ENCODE peak calls at places on chromosomes 6 and 20, in seven cellular contexts. L is ovary, J is psoas muscle, X is A673, W is colonic mucosa, A is astrocyte, M is pancreas. S is an unnamed sample.

GRCh38 chr6:149431905-149432775 is 32.1 kb downstream of the SUMO4 start:
- DNase-seq in L (peak; percentile 82), J (peak; percentile 93), X (peak; percentile 83), W (peak; percentile 94), A (peak; percentile 46), M (peak; percentile 91), S (peak; percentile 69)

GRCh38 chr6:54173084-54173483 is 61.8 kb downstream of the MLIP start:
- DNase-seq in L (no peak), J (no peak), X (no peak), W (no peak), A (no peak), M (no peak), S (no peak)

GRCh38 chr20:184288-184687 is 5.2 kb downstream of the DEFB128 start:
- DNase-seq in L (no peak), J (no peak), X (no peak), W (no peak), A (no peak), M (no peak), S (no peak)

GRCh38 chr6:130674604-130675003 is 152.6 kb upstream of the SMLR1 start:
- DNase-seq in L (no peak), J (no peak), X (no peak), W (no peak), A (no peak), M (no peak), S (no peak)

GRCh38 chr20:49318430-49319203 is 40.8 kb upstream of the ZNFX1 start:
- DNase-seq in L (no peak), J (no peak), X (no peak), W (no peak), A (no peak), M (no peak), S (no peak)

GRCh38 chr6:107075951-107076381 is 39.3 kb downstream of the BEND3 start:
- DNase-seq in L (no peak), J (no peak), X (peak; percentile 33), W (no peak), A (peak; percentile 43), M (no peak), S (no peak)

GRCh38 chr20:59153832-59154231 is 9.8 kb upstream of the ZNF831 start:
- DNase-seq in L (no peak), J (no peak), X (no peak), W (no peak), A (no peak), M (no peak), S (no peak)

GRCh38 chr6:134903448-134903847 is 46.5 kb downstream of the ALDH8A1 start:
- DNase-seq in L (no peak), J (no peak), X (peak; percentile 20), W (no peak), A (no peak), M (no peak), S (no peak)

GRCh38 chr20:10513931-10514575 is 78.9 kb downstream of the SLX4IP start:
- DNase-seq in L (no peak), J (no peak), X (peak; percentile 69), W (no peak), A (peak; percentile 24), M (no peak), S (no peak)

GRCh38 chr20:56504373-56505005 is 20.1 kb upstream of the FAM209A start:
- DNase-seq in L (no peak), J (no peak), X (peak; percentile 6), W (no peak), A (no peak), M (no peak), S (no peak)

GRCh38 chr6:106128981-106129761 is 43.0 kb downstream of the PRDM1 start:
- DNase-seq in L (no peak), J (no peak), X (peak; percentile 20), W (peak; percentile 48), A (peak; percentile 95), M (no peak), S (peak; percentile 65)

GRCh38 chr20:14406495-14406894 is 69.1 kb upstream of the FLRT3 start:
- DNase-seq in L (no peak), J (no peak), X (no peak), W (no peak), A (peak; percentile 44), M (no peak), S (no peak)

GRCh38 chr6:142457638-142458406 is 156.0 kb downstream of the ADGRG6 start:
- DNase-seq in L (no peak), J (no peak), X (no peak), W (no peak), A (no peak), M (no peak), S (no peak)

GRCh38 chr6:115612796-115613479 is 447.8 kb downstream of the FRK start:
- DNase-seq in L (no peak), J (no peak), X (no peak), W (no peak), A (no peak), M (no peak), S (no peak)

GRCh38 chr20:50713677-50714101 is 17.7 kb upstream of the PARD6B start:
- DNase-seq in L (peak; percentile 51), J (no peak), X (peak; percentile 56), W (no peak), A (no peak), M (no peak), S (peak; percentile 55)

GRCh38 chr20:24165336-24166126 is 177.0 kb upstream of the GGTLC1 start:
- DNase-seq in L (no peak), J (no peak), X (no peak), W (no peak), A (no peak), M (no peak), S (no peak)

GRCh38 chr20:3041818-3042504 is 1.5 kb upstream of the GNRH2 start:
- DNase-seq in L (no peak), J (no peak), X (no peak), W (no peak), A (no peak), M (no peak), S (no peak)

GRCh38 chr20:57698191-57698866 is 11.5 kb downstream of the PMEPA1 start:
- DNase-seq in L (no peak), J (no peak), X (peak; percentile 74), W (peak; percentile 81), A (peak; percentile 99), M (no peak), S (peak; percentile 94)

GRCh38 chr6:161835426-161836029 is 561.7 kb upstream of the AGPAT4 start:
- DNase-seq in L (no peak), J (no peak), X (no peak), W (no peak), A (no peak), M (no peak), S (no peak)

GRCh38 chr20:63123326-63123725 is 92.6 kb downstream of the YTHDF1 start:
- DNase-seq in L (no peak), J (peak; percentile 33), X (no peak), W (no peak), A (no peak), M (no peak), S (peak; percentile 39)

DNA sequence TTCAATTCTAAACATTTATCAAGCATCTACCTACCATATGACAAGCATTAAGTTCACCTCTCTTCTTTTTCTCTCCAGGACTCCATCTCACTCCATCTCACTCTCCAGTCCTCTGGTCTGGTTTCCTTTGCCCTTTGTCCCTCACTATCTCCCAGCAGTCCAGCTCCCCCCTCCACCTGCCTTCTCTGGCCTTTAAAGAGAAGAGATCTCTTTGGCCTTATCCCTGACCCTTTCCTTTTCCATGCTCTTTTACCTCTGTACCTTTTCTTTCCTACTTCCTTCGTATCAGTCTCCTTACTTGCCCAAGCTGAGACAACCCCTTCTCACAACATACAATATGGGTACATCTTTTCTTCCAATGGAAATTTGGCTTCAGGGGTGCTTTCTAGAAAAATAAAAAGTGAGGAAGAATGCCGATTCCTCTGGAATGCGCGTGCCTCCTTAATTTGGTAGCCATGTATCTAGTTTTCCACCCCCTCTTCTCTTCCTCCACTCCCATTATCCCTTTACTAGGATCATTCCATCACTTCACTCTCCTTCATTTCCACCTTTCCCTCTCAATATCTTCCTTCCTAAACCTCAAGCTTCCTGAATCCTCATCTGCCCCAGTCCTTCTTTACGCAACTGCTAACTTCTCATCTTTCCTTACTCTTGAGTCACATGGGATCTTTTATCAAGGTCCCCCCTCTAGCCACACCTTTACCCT is 745 bp upstream of the AGPAT1 start:
- DNase-seq in L (peak; percentile 24), J (no peak), X (no peak), W (peak; percentile 49), A (peak; percentile 56), M (no peak), S (no peak)
- H3K4me1 ChIP-seq in L (peaks cover 6% of the 10 kb centered on the region), J (peaks cover 30% of the 10 kb centered on the region), X (peaks cover 25% of the 10 kb centered on the region), W (peaks cover 22% of the 10 kb centered on the region), A (peaks cover 33% of the 10 kb centered on the region), M (peaks cover 20% of the 10 kb centered on the region), S (peaks cover 26% of the 10 kb centered on the region)

GRCh38 chr6:4774715-4775590 is 1.3 kb upstream of the CDYL start:
- DNase-seq in L (no peak), J (peak; percentile 67), X (no peak), W (peak; percentile 47), A (no peak), M (no peak), S (peak; percentile 24)
- H3K4me3 ChIP-seq in L (peak overlapping the region; percentile 53), J (peak overlapping the region; percentile 71), X (peak overlapping the region; percentile 49), W (peak overlapping the region; percentile 46), A (peak overlapping the region; percentile 52), M (peak overlapping the region; percentile 67), S (peak overlapping the region; percentile 70)

DNA sequence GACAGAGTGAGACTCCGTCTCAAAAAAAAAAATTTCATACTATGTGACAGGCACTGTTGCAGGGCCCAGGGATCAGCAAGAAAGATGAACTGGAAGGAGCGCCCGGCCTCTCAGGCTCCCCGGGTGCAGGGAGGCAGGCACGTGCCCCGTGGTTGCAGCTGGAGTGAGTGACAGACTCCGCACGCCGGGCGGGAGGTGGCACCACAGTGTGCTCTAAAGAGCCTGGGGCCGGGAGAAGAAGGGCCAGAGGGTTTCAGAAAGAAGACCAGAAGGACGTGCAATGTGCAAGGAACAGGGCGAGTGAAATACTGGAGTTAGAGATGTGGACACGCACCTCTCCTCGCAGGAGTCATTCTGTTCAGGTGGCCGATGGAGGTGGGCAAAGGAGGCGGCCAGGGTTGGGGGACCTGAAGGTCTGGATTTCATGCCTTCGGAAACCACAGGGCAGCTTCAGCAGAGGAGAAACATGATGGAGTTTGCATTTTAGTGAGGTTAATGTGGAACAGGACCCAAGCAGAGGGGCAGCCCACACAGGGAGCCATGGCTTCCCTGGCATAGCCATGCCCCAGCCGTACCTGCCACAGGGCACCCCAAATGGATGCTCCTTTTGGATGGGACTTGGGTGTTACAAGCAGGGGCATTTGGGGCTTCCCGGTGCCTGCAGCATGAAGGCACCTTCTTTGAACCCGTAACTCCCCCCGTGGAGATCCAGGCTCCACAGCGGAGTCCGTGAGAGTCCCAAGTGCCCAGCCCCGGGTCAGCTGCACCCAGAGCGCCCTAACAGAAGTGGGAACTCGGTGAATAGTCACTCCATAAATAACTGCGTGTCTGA is 226.2 kb downstream of the ERMARD start:
- DNase-seq in L (no peak), J (no peak), X (no peak), W (no peak), A (no peak), M (no peak), S (no peak)
- H3K27ac ChIP-seq in L (no peak overlapping the region), J (no peak overlapping the region), X (no peak overlapping the region), W (no peak overlapping the region), A (no peak overlapping the region), M (no peak overlapping the region), S (no peak overlapping the region)

DNA sequence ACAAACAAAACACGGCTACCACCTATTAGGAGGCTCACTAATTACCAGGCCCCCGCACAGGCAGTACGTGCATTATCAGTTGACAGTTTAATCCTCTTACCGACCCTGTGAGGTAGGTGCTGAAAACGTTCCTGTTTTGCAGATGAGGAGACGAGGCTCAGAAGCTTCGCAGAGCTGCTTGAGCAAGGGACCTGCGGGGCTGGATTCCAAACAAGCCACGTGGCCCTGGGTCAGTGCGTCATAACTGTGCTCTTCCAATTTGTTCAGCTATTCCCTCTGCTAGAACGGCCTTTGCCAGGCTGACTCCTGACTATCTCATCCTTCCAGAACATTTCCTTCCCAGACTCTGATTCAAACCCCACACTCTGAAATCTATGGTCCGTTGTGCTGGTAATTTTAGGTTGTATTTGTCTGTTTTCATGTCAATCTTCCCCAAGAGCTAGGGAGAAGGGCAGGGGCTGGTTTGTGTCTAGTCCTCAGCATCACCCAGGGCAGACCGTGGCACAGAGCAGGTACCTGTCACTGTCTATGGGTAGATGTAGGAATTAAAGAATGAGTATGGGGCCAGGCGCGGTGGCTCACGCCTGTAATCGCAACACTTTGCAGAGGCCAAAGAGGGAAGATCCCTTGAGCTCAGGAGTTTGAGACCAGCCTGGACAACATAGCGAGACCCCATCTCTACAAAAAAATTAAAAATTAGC is 28.8 kb upstream of the TLDC2 start:
- DNase-seq in L (peak; percentile 76), J (peak; percentile 87), X (no peak), W (no peak), A (peak; percentile 91), M (no peak), S (no peak)
- H3K4me1 ChIP-seq in L (peaks cover 16% of the 10 kb centered on the region), J (peaks cover 9% of the 10 kb centered on the region), X (peaks cover 33% of the 10 kb centered on the region), W (peaks cover 4% of the 10 kb centered on the region), A (peaks cover 50% of the 10 kb centered on the region), M (no peaks in the 10 kb centered on the region), S (peaks cover 37% of the 10 kb centered on the region)

S was measured in SJSA1.